ENCODE peak calls at places on chromosomes 12 and 14, in nine cellular contexts. C is mucosa of descending colon; W is DMS79 treated with DMSO at 0.1 percent for 48 hours; D is LHCN-M2; Y is activated CD4-positive, alpha-beta T cell treated with anti-CD3 and anti-CD28 coated beads, Interleukin-2, amount 50 U/mL, for 1 hour; Z is OCI-M1; H is tibial nerve; E is astrocyte of the spinal cord; B is body of pancreas. J is an unnamed sample.

GRCh38 chr12:6450869-6451347 is 934 bp upstream of the TAPBPL start:
- DNase-seq in C (no peak), W (peak; percentile 70), D (no peak), Y (no peak), Z (peak; percentile 62), H (peak; percentile 18), E (no peak), B (peak; percentile 24), J (peak; percentile 49)

GRCh38 chr12:15852383-15852782 is 29.8 kb upstream of the STRAP start:
- DNase-seq in C (no peak), W (no peak), D (peak; percentile 59), Y (no peak), Z (no peak), H (no peak), E (peak; percentile 53), B (no peak), J (no peak)

GRCh38 chr12:91766454-91766853 is 379.2 kb downstream of the BTG1 start:
- DNase-seq in C (no peak), W (no peak), D (no peak), Y (no peak), Z (no peak), H (no peak), E (no peak), B (no peak), J (no peak)

GRCh38 chr12:117178301-117178700 is 12.0 kb downstream of the FBXO21 start:
- DNase-seq in C (no peak), W (no peak), D (no peak), Y (no peak), Z (no peak), H (no peak), E (no peak), B (no peak), J (no peak)

GRCh38 chr12:130872179-130873096 is 572 bp downstream of the RAN start:
- DNase-seq in C (peak; percentile 67), W (peak; percentile 29), D (peak; percentile 28), Y (peak; percentile 42), Z (peak; percentile 59), H (peak; percentile 9), E (peak; percentile 13), B (peak; percentile 38), J (peak; percentile 34)

GRCh38 chr14:33932526-33933292 is 18.2 kb downstream of the EGLN3 start:
- DNase-seq in C (no peak), W (peak; percentile 70), D (peak; percentile 18), Y (no peak), Z (no peak), H (no peak), E (peak; percentile 41), B (no peak), J (no peak)

GRCh38 chr12:56894698-56895368 is 39.4 kb downstream of the SDR9C7 start:
- DNase-seq in C (no peak), W (no peak), D (no peak), Y (no peak), Z (no peak), H (no peak), E (no peak), B (no peak), J (no peak)

GRCh38 chr14:28571636-28572035 is 195.0 kb upstream of the FOXG1 start:
- DNase-seq in C (no peak), W (no peak), D (peak; percentile 32), Y (no peak), Z (no peak), H (no peak), E (no peak), B (no peak), J (no peak)

GRCh38 chr12:40825156-40825555 is 132.9 kb downstream of the CNTN1 start:
- DNase-seq in C (no peak), W (no peak), D (no peak), Y (no peak), Z (no peak), H (no peak), E (no peak), B (no peak), J (no peak)

GRCh38 chr14:49959822-49960408 is 67.0 kb downstream of the ARF6 start:
- DNase-seq in C (no peak), W (peak; percentile 100), D (no peak), Y (no peak), Z (no peak), H (no peak), E (no peak), B (no peak), J (no peak)

GRCh38 chr12:56286044-56286830 is 13.9 kb downstream of the CS start:
- DNase-seq in C (no peak), W (no peak), D (no peak), Y (no peak), Z (no peak), H (no peak), E (no peak), B (peak; percentile 29), J (peak; percentile 8)

GRCh38 chr14:62661818-62662217 is 383.4 kb downstream of the KCNH5 start:
- DNase-seq in C (no peak), W (no peak), D (no peak), Y (no peak), Z (no peak), H (no peak), E (no peak), B (no peak), J (no peak)

GRCh38 chr14:55701638-55702037 is 121.6 kb downstream of the KTN1 start:
- DNase-seq in C (no peak), W (peak; percentile 16), D (peak; percentile 46), Y (no peak), Z (no peak), H (no peak), E (peak; percentile 43), B (no peak), J (no peak)

GRCh38 chr14:30808576-30808975 is 65.8 kb upstream of the COCH start:
- DNase-seq in C (no peak), W (no peak), D (peak; percentile 34), Y (no peak), Z (no peak), H (no peak), E (peak; percentile 18), B (no peak), J (no peak)

GRCh38 chr12:55687746-55688145 is 20.0 kb downstream of the ITGA7 start:
- DNase-seq in C (no peak), W (no peak), D (no peak), Y (no peak), Z (no peak), H (no peak), E (no peak), B (no peak), J (no peak)

GRCh38 chr12:124027753-124028559 is 54.9 kb downstream of the ZNF664 start:
- DNase-seq in C (no peak), W (no peak), D (no peak), Y (no peak), Z (no peak), H (no peak), E (no peak), B (no peak), J (no peak)

GRCh38 chr14:33998263-33998662 is 47.4 kb upstream of the EGLN3 start:
- DNase-seq in C (no peak), W (no peak), D (no peak), Y (no peak), Z (no peak), H (no peak), E (no peak), B (no peak), J (no peak)

GRCh38 chr12:46664771-46665287 is 161.0 kb downstream of the SLC38A4 start:
- DNase-seq in C (no peak), W (no peak), D (peak; percentile 96), Y (no peak), Z (peak; percentile 87), H (no peak), E (peak; percentile 93), B (no peak), J (no peak)

GRCh38 chr12:112524676-112525425 is 106.1 kb downstream of the PTPN11 start:
- DNase-seq in C (no peak), W (no peak), D (peak; percentile 51), Y (no peak), Z (peak; percentile 24), H (no peak), E (peak; percentile 40), B (peak; percentile 13), J (peak; percentile 44)

GRCh38 chr14:21990116-21990515 is 316.5 kb upstream of the OR4E1 start:
- DNase-seq in C (no peak), W (no peak), D (no peak), Y (no peak), Z (peak; percentile 23), H (no peak), E (no peak), B (no peak), J (peak; percentile 50)

GRCh38 chr12:8936735-8937134 is 12.7 kb downstream of the M6PR start:
- DNase-seq in C (no peak), W (no peak), D (no peak), Y (no peak), Z (no peak), H (no peak), E (no peak), B (no peak), J (no peak)

GRCh38 chr12:81259360-81259759 is 181.5 kb downstream of the ACSS3 start:
- DNase-seq in C (no peak), W (no peak), D (no peak), Y (no peak), Z (no peak), H (no peak), E (no peak), B (no peak), J (no peak)

GRCh38 chr12:96434107-96434506 is 33.9 kb upstream of the CDK17 start:
- DNase-seq in C (no peak), W (no peak), D (peak; percentile 98), Y (peak; percentile 49), Z (peak; percentile 57), H (no peak), E (peak; percentile 97), B (peak; percentile 8), J (no peak)

GRCh38 chr12:112198120-112198733 is 72.9 kb downstream of the TRAFD1 start:
- DNase-seq in C (no peak), W (peak; percentile 13), D (peak; percentile 31), Y (peak; percentile 36), Z (peak; percentile 75), H (no peak), E (peak; percentile 62), B (peak; percentile 68), J (peak; percentile 94)

GRCh38 chr12:101074940-101075680 is 134.9 kb downstream of the SLC5A8 start:
- DNase-seq in C (no peak), W (no peak), D (no peak), Y (no peak), Z (no peak), H (no peak), E (no peak), B (no peak), J (no peak)

GRCh38 chr12:128268348-128268725 is 1.4 kb downstream of the TMEM132C start:
- DNase-seq in C (no peak), W (no peak), D (no peak), Y (no peak), Z (no peak), H (no peak), E (no peak), B (no peak), J (peak; percentile 1)

GRCh38 chr12:56721721-56722120 is 3.4 kb downstream of the NACA start:
- DNase-seq in C (no peak), W (no peak), D (peak; percentile 38), Y (no peak), Z (no peak), H (no peak), E (no peak), B (no peak), J (no peak)

GRCh38 chr14:52348279-52348678 is 34.2 kb downstream of the PTGER2 start:
- DNase-seq in C (no peak), W (no peak), D (peak; percentile 73), Y (no peak), Z (no peak), H (no peak), E (no peak), B (no peak), J (no peak)

GRCh38 chr12:30806989-30807694 is 52.4 kb upstream of the CAPRIN2 start:
- DNase-seq in C (no peak), W (peak; percentile 64), D (peak; percentile 74), Y (no peak), Z (peak; percentile 82), H (peak; percentile 28), E (peak; percentile 85), B (peak; percentile 55), J (peak; percentile 88)

GRCh38 chr12:121793501-121793835 is at the start of gene RHOF:
- DNase-seq in C (peak; percentile 83), W (no peak), D (no peak), Y (peak; percentile 59), Z (peak; percentile 80), H (no peak), E (no peak), B (peak; percentile 54), J (peak; percentile 83)

GRCh38 chr14:99317231-99318090 is 45.5 kb upstream of the BCL11B start:
- DNase-seq in C (no peak), W (no peak), D (no peak), Y (no peak), Z (no peak), H (no peak), E (no peak), B (no peak), J (no peak)